ENCODE peak calls at places on chromosomes 6 and 20, in seven cellular contexts. One of them, this sample, is unnamed. For H3K36me3, the result is how much of the 10 kb centered on the place peaks cover.

GRCh38 chr6:148438593-148438992 is 96.0 kb downstream of the SASH1 start:
- DNase-seq in DND-41: no peak
- DNase-seq in upper lobe of right lung: no peak
- DNase-seq in breast epithelium: no peak
- DNase-seq in iPS DF 6.9: no peak
- DNase-seq in neuronal stem cell: no peak
- DNase-seq in CD4-positive, alpha-beta memory T cell: no peak
- DNase-seq in this sample: no peak

GRCh38 chr20:39206899-39207564 is 244.9 kb downstream of the DHX35 start:
- DNase-seq in neuronal stem cell: no peak
- DNase-seq in iPS DF 6.9: no peak
- DNase-seq in upper lobe of right lung: no peak
- DNase-seq in breast epithelium: peak
- DNase-seq in CD4-positive, alpha-beta memory T cell: no peak
- DNase-seq in DND-41: no peak
- DNase-seq in this sample: no peak

GRCh38 chr6:105484238-105485161 is 81.6 kb upstream of the PREP start:
- DNase-seq in upper lobe of right lung: no peak
- DNase-seq in DND-41: no peak
- DNase-seq in neuronal stem cell: peak
- DNase-seq in breast epithelium: no peak
- DNase-seq in iPS DF 6.9: no peak
- DNase-seq in CD4-positive, alpha-beta memory T cell: no peak
- DNase-seq in this sample: peak

GRCh38 chr20:23668477-23668951 is 20.3 kb downstream of the CST4 start:
- DNase-seq in breast epithelium: no peak
- DNase-seq in DND-41: peak
- DNase-seq in neuronal stem cell: peak
- DNase-seq in upper lobe of right lung: no peak
- DNase-seq in iPS DF 6.9: peak
- DNase-seq in CD4-positive, alpha-beta memory T cell: no peak
- DNase-seq in this sample: peak

GRCh38 chr6:159919800-159920199 is 29.0 kb downstream of the MAS1 start:
- DNase-seq in CD4-positive, alpha-beta memory T cell: no peak
- DNase-seq in upper lobe of right lung: no peak
- DNase-seq in DND-41: no peak
- DNase-seq in breast epithelium: no peak
- DNase-seq in neuronal stem cell: no peak
- DNase-seq in iPS DF 6.9: no peak
- DNase-seq in this sample: no peak

GRCh38 chr6:42451595-42452170 is at the start of gene TRERF1:
- DNase-seq in CD4-positive, alpha-beta memory T cell: peak
- DNase-seq in neuronal stem cell: peak
- DNase-seq in DND-41: peak
- DNase-seq in upper lobe of right lung: peak
- DNase-seq in breast epithelium: no peak
- DNase-seq in iPS DF 6.9: no peak
- DNase-seq in this sample: peak

GRCh38 chr6:168105813-168106660 is 27.0 kb upstream of the FRMD1 start:
- DNase-seq in neuronal stem cell: no peak
- DNase-seq in breast epithelium: no peak
- DNase-seq in DND-41: no peak
- DNase-seq in upper lobe of right lung: peak
- DNase-seq in CD4-positive, alpha-beta memory T cell: no peak
- DNase-seq in iPS DF 6.9: no peak
- DNase-seq in this sample: no peak

GRCh38 chr6:67896476-67896875 is 738.6 kb upstream of the ADGRB3 start:
- DNase-seq in CD4-positive, alpha-beta memory T cell: no peak
- DNase-seq in iPS DF 6.9: no peak
- DNase-seq in DND-41: no peak
- DNase-seq in breast epithelium: no peak
- DNase-seq in upper lobe of right lung: no peak
- DNase-seq in neuronal stem cell: no peak
- DNase-seq in this sample: no peak

GRCh38 chr6:18406955-18407738 is 20.0 kb downstream of the RNF144B start:
- DNase-seq in neuronal stem cell: no peak
- DNase-seq in upper lobe of right lung: no peak
- DNase-seq in breast epithelium: no peak
- DNase-seq in iPS DF 6.9: no peak
- DNase-seq in CD4-positive, alpha-beta memory T cell: no peak
- DNase-seq in DND-41: no peak
- DNase-seq in this sample: no peak

GRCh38 chr6:53825514-53826321 is 30.9 kb downstream of the LRRC1 start:
- DNase-seq in breast epithelium: peak
- DNase-seq in DND-41: no peak
- DNase-seq in neuronal stem cell: no peak
- DNase-seq in CD4-positive, alpha-beta memory T cell: no peak
- DNase-seq in iPS DF 6.9: no peak
- DNase-seq in upper lobe of right lung: no peak
- DNase-seq in this sample: no peak

GRCh38 chr20:58192567-58192966 is 35.9 kb downstream of the ANKRD60 start:
- DNase-seq in CD4-positive, alpha-beta memory T cell: no peak
- DNase-seq in neuronal stem cell: no peak
- DNase-seq in DND-41: peak
- DNase-seq in iPS DF 6.9: no peak
- DNase-seq in breast epithelium: no peak
- DNase-seq in upper lobe of right lung: no peak
- DNase-seq in this sample: peak

GRCh38 chr20:17510548-17510947 is 20.6 kb downstream of the BFSP1 start:
- DNase-seq in breast epithelium: no peak
- DNase-seq in iPS DF 6.9: no peak
- DNase-seq in CD4-positive, alpha-beta memory T cell: no peak
- DNase-seq in DND-41: no peak
- DNase-seq in neuronal stem cell: no peak
- DNase-seq in upper lobe of right lung: no peak
- DNase-seq in this sample: no peak

GRCh38 chr20:18401305-18401704 is 65.5 kb downstream of the DZANK1 start:
- DNase-seq in upper lobe of right lung: no peak
- DNase-seq in DND-41: no peak
- DNase-seq in breast epithelium: no peak
- DNase-seq in neuronal stem cell: no peak
- DNase-seq in iPS DF 6.9: no peak
- DNase-seq in CD4-positive, alpha-beta memory T cell: no peak
- DNase-seq in this sample: no peak

GRCh38 chr6:158923801-158924498 is 76.1 kb downstream of the RSPH3 start:
- DNase-seq in neuronal stem cell: no peak
- DNase-seq in upper lobe of right lung: no peak
- DNase-seq in CD4-positive, alpha-beta memory T cell: no peak
- DNase-seq in iPS DF 6.9: no peak
- DNase-seq in breast epithelium: no peak
- DNase-seq in DND-41: no peak
- DNase-seq in this sample: no peak

DNA sequence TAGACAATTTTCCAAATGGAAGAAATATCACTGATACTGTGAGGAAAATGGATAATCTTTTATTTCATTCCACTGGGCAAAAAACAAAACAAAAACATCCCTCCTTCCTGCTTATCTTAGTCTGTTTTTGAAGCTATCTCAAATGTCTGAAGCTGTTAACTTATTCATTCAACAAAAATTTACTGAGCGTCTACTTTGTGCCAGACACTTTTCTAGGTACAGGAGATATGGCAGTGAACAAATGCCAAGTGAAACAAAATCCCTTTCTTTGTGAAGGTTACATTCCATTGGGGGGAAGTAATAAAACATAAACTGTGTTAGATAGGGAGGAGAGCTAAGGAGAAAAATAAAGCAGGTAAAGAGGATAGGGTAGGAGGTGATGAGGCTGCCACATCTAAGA is 47.5 kb downstream of the TNFRSF21 start:
- DNase-seq in breast epithelium: no peak
- DNase-seq in neuronal stem cell: no peak
- DNase-seq in iPS DF 6.9: no peak
- DNase-seq in CD4-positive, alpha-beta memory T cell: no peak
- DNase-seq in upper lobe of right lung: no peak
- DNase-seq in DND-41: no peak
- DNase-seq in this sample: no peak
- H3K27ac ChIP-seq in breast epithelium: no peak
- H3K27ac ChIP-seq in neuronal stem cell: no peak
- H3K27ac ChIP-seq in iPS DF 6.9: no peak
- H3K27ac ChIP-seq in CD4-positive, alpha-beta memory T cell: no peak
- H3K27ac ChIP-seq in upper lobe of right lung: no peak
- H3K27ac ChIP-seq in DND-41: no peak
- H3K27ac ChIP-seq in this sample: no peak

DNA sequence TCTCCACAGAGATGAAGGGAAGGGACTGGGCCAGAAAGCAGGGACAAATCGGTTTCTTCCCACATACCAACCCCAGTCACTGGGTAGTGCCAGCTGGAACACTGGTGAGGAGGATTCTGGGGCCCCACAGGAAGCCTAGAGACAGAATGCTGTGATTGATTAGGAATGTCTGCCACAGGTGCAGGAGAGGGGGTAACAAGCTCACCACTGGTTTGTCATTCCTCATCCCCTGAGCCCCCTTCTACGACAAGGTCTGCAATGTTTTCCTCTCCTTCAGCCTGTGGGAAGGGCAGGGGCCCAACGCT is 89.8 kb downstream of the PREX1 start:
- DNase-seq in CD4-positive, alpha-beta memory T cell: no peak
- DNase-seq in iPS DF 6.9: no peak
- DNase-seq in DND-41: no peak
- DNase-seq in upper lobe of right lung: no peak
- DNase-seq in breast epithelium: no peak
- DNase-seq in neuronal stem cell: no peak
- DNase-seq in this sample: no peak
- H3K36me3 ChIP-seq in CD4-positive, alpha-beta memory T cell: half or more
- H3K36me3 ChIP-seq in iPS DF 6.9: under half
- H3K36me3 ChIP-seq in DND-41: under half
- H3K36me3 ChIP-seq in upper lobe of right lung: under half
- H3K36me3 ChIP-seq in breast epithelium: under half
- H3K36me3 ChIP-seq in neuronal stem cell: half or more
- H3K36me3 ChIP-seq in this sample: under half

DNA sequence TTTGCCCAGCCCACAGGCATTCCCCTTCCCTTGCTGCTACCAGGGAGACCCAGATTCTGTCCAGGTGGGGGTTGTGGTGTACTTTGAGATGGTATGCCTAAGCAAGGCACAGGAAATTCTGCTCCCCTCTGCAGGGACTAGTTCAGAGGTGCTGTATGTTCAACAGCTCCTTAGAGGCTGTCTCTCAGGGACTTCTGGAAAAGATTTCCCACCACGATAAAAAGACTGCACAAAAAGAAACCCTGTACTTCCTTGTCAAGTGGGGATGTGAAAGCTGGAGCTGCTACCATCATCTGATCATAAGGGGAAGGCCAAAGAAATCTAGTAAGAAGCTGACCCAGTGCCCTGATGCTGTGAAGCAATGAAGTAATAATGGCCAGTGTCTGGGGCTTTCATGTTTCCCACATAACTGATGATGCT is 51.5 kb upstream of the SMIM29 start:
- DNase-seq in DND-41: no peak
- DNase-seq in iPS DF 6.9: no peak
- DNase-seq in upper lobe of right lung: no peak
- DNase-seq in neuronal stem cell: no peak
- DNase-seq in breast epithelium: no peak
- DNase-seq in CD4-positive, alpha-beta memory T cell: no peak
- DNase-seq in this sample: no peak
- H3K27ac ChIP-seq in DND-41: no peak
- H3K27ac ChIP-seq in iPS DF 6.9: no peak
- H3K27ac ChIP-seq in upper lobe of right lung: no peak
- H3K27ac ChIP-seq in neuronal stem cell: no peak
- H3K27ac ChIP-seq in breast epithelium: no peak
- H3K27ac ChIP-seq in CD4-positive, alpha-beta memory T cell: no peak
- H3K27ac ChIP-seq in this sample: no peak

DNA sequence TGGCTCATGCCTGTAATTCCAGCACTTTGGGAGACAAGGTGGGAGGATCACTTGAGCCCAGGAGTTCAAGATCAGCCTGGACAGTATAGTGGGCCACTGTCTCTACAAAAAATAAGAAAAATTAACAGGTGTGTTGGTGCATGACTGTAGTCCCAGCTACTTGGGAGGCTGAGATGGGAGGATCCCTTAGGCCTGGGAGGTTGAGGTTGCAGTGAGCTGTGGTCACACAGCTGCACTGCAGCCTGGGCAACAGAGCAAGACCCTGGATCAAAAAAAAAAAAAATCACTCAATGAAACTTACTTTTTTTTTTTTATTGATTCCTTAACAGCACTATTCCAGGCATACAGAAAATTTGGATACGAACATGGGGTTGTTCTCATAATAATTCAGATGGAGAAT is 14.0 kb downstream of the CDKAL1 start:
- DNase-seq in CD4-positive, alpha-beta memory T cell: no peak
- DNase-seq in DND-41: no peak
- DNase-seq in iPS DF 6.9: no peak
- DNase-seq in upper lobe of right lung: no peak
- DNase-seq in breast epithelium: no peak
- DNase-seq in neuronal stem cell: no peak
- DNase-seq in this sample: no peak
- H3K36me3 ChIP-seq in CD4-positive, alpha-beta memory T cell: under half
- H3K36me3 ChIP-seq in DND-41: half or more
- H3K36me3 ChIP-seq in iPS DF 6.9: under half
- H3K36me3 ChIP-seq in upper lobe of right lung: half or more
- H3K36me3 ChIP-seq in breast epithelium: under half
- H3K36me3 ChIP-seq in neuronal stem cell: half or more
- H3K36me3 ChIP-seq in this sample: under half

GRCh38 chr20:14583413-14583812 is 246.0 kb upstream of the FLRT3 start:
- DNase-seq in CD4-positive, alpha-beta memory T cell: no peak
- DNase-seq in neuronal stem cell: no peak
- DNase-seq in DND-41: no peak
- DNase-seq in iPS DF 6.9: no peak
- DNase-seq in upper lobe of right lung: no peak
- DNase-seq in breast epithelium: no peak
- DNase-seq in this sample: no peak

GRCh38 chr20:14580426-14581074 is 243.1 kb upstream of the FLRT3 start:
- DNase-seq in CD4-positive, alpha-beta memory T cell: no peak
- DNase-seq in breast epithelium: no peak
- DNase-seq in DND-41: no peak
- DNase-seq in iPS DF 6.9: no peak
- DNase-seq in upper lobe of right lung: no peak
- DNase-seq in neuronal stem cell: no peak
- DNase-seq in this sample: no peak

GRCh38 chr20:14581731-14582130 is 244.3 kb upstream of the FLRT3 start:
- DNase-seq in upper lobe of right lung: no peak
- DNase-seq in DND-41: no peak
- DNase-seq in iPS DF 6.9: no peak
- DNase-seq in breast epithelium: no peak
- DNase-seq in CD4-positive, alpha-beta memory T cell: no peak
- DNase-seq in neuronal stem cell: no peak
- DNase-seq in this sample: no peak

DNA sequence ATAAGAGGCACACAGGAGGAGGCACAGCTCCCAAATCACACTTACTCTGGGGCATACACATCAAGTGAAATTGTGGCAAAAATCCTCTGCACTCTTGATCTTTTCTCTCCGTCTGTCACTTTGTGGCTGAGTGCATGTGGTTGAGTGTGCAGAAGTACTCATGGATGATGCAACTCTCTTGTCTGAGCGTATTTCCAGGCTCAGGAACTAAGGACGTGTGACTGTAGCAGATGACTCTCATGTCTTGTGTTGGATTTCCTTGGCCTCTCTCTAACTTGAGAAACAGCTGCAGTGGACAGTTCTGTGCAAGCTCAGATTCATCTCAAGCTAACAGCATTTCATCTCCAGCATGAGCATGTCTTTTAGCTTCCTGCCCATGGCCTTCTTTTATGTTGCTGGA is 245.4 kb upstream of the FLRT3 start:
- DNase-seq in neuronal stem cell: no peak
- DNase-seq in breast epithelium: no peak
- DNase-seq in iPS DF 6.9: no peak
- DNase-seq in upper lobe of right lung: no peak
- DNase-seq in CD4-positive, alpha-beta memory T cell: no peak
- DNase-seq in DND-41: peak
- DNase-seq in this sample: no peak
- H3K27ac ChIP-seq in neuronal stem cell: no peak
- H3K27ac ChIP-seq in breast epithelium: no peak
- H3K27ac ChIP-seq in iPS DF 6.9: no peak
- H3K27ac ChIP-seq in upper lobe of right lung: no peak
- H3K27ac ChIP-seq in CD4-positive, alpha-beta memory T cell: no peak
- H3K27ac ChIP-seq in DND-41: no peak
- H3K27ac ChIP-seq in this sample: no peak

GRCh38 chr6:15515226-15515625 is 147.6 kb downstream of the DTNBP1 start:
- DNase-seq in breast epithelium: no peak
- DNase-seq in DND-41: no peak
- DNase-seq in CD4-positive, alpha-beta memory T cell: no peak
- DNase-seq in iPS DF 6.9: no peak
- DNase-seq in upper lobe of right lung: no peak
- DNase-seq in neuronal stem cell: no peak
- DNase-seq in this sample: no peak
- H3K36me3 ChIP-seq in breast epithelium: under half
- H3K36me3 ChIP-seq in DND-41: half or more
- H3K36me3 ChIP-seq in CD4-positive, alpha-beta memory T cell: under half
- H3K36me3 ChIP-seq in iPS DF 6.9: half or more
- H3K36me3 ChIP-seq in upper lobe of right lung: half or more
- H3K36me3 ChIP-seq in neuronal stem cell: half or more
- H3K36me3 ChIP-seq in this sample: under half